ENCODE peak calls at places on chromosomes 5 and 9, in seven cellular contexts. K is mammary epithelial cell; X is spleen; I is effector memory CD4-positive, alpha-beta T cell; D is ovary; C is foreskin keratinocyte; E is hepatocyte. T is an unnamed sample.

GRCh38 chr9:86434039-86434726 is 80.0 kb upstream of the TUT7 start:
- DNase-seq in K (peak), X (no peak), I (no peak), D (peak), C (peak), E (peak), T (no peak)

GRCh38 chr5:152499816-152500575 is 94.9 kb upstream of the NMUR2 start:
- DNase-seq in K (no peak), X (no peak), I (no peak), D (no peak), C (no peak), E (no peak), T (no peak)

GRCh38 chr5:96297290-96297689 is 135.8 kb downstream of the PCSK1 start:
- DNase-seq in K (peak), X (no peak), I (no peak), D (no peak), C (no peak), E (peak), T (no peak)

GRCh38 chr9:101536351-101536750 is 2.7 kb downstream of the RNF20 start:
- DNase-seq in K (peak), X (no peak), I (no peak), D (no peak), C (peak), E (no peak), T (no peak)

GRCh38 chr5:179217356-179217755 is 127.9 kb downstream of the ADAMTS2 start:
- DNase-seq in K (no peak), X (no peak), I (no peak), D (no peak), C (no peak), E (no peak), T (no peak)

GRCh38 chr9:16100596-16101091 is 547.8 kb downstream of the CCDC171 start:
- DNase-seq in K (no peak), X (no peak), I (no peak), D (peak), C (no peak), E (peak), T (peak)

GRCh38 chr9:15132107-15132506 is 174.9 kb downstream of the TTC39B start:
- DNase-seq in K (no peak), X (no peak), I (no peak), D (no peak), C (no peak), E (no peak), T (no peak)

GRCh38 chr9:116032683-116033440 is 120.7 kb upstream of the PAPPA start:
- DNase-seq in K (no peak), X (no peak), I (no peak), D (no peak), C (no peak), E (no peak), T (no peak)

GRCh38 chr5:151696470-151697061 is 9.9 kb upstream of the SPARC start:
- DNase-seq in K (peak), X (no peak), I (no peak), D (peak), C (no peak), E (peak), T (no peak)

GRCh38 chr5:157076558-157076957 is 17.6 kb upstream of the HAVCR1 start:
- DNase-seq in K (no peak), X (no peak), I (no peak), D (no peak), C (peak), E (no peak), T (no peak)

GRCh38 chr5:42745426-42745825 is 11.2 kb upstream of the CCDC152 start:
- DNase-seq in K (no peak), X (no peak), I (no peak), D (no peak), C (no peak), E (no peak), T (peak)

GRCh38 chr9:121184463-121184862 is 17.2 kb downstream of the RAB14 start:
- DNase-seq in K (no peak), X (no peak), I (no peak), D (no peak), C (no peak), E (no peak), T (no peak)

GRCh38 chr9:121182437-121182836 is 19.2 kb downstream of the RAB14 start:
- DNase-seq in K (no peak), X (no peak), I (no peak), D (no peak), C (no peak), E (no peak), T (no peak)

GRCh38 chr9:121185178-121185745 is 16.4 kb downstream of the RAB14 start:
- DNase-seq in K (no peak), X (no peak), I (no peak), D (no peak), C (no peak), E (no peak), T (no peak)

GRCh38 chr9:121182976-121183375 is 18.7 kb downstream of the RAB14 start:
- DNase-seq in K (no peak), X (no peak), I (no peak), D (no peak), C (no peak), E (no peak), T (no peak)

DNA sequence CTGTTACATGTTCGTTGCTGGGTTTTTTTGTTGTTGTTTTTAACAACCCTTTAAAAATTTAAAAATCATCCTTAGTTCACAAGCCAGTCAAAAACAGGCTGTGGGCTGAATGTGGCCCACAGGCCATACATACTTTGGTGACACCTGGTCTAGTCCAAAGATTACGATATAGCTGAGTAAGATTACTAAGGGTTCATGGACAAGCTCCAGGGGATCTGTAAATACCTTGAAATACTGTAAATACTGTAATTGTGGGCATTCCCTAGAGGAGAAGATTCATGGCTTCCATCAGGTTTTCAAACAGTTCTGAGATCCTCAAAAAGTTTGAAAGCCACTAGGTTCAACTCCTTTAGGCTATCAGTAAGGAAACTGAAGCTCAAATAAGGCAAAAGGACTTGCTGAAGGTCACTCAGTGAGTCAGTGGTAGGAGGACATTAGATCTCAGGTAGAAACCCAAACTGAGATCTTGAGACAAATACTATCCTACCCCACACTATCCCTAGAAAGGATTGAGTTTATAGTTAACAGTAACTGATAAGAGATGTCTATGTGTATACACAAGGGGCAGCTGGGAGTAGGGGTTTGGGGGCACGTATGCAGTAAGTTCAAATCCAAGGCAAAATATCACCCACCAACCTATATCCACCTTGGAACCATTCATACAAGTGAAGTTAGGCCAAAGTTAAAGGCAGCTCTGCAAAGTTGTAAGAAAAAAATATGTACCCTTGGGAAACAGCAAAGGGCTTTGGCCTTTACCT is 17.8 kb downstream of the RAB14 start:
- DNase-seq in K (no peak), X (no peak), I (no peak), D (no peak), C (no peak), E (no peak), T (no peak)
- H3K27ac ChIP-seq in K (no peak), X (peak), I (no peak), D (no peak), C (no peak), E (peak), T (no peak)

GRCh38 chr5:124642148-124642547 is 104.3 kb downstream of the ZNF608 start:
- DNase-seq in K (no peak), X (no peak), I (no peak), D (no peak), C (no peak), E (no peak), T (no peak)

GRCh38 chr5:124643306-124643705 is 103.1 kb downstream of the ZNF608 start:
- DNase-seq in K (no peak), X (no peak), I (no peak), D (no peak), C (no peak), E (no peak), T (no peak)

GRCh38 chr5:124634820-124635323 is 111.6 kb downstream of the ZNF608 start:
- DNase-seq in K (peak), X (no peak), I (no peak), D (no peak), C (peak), E (no peak), T (no peak)

GRCh38 chr5:124641154-124641792 is 105.2 kb downstream of the ZNF608 start:
- DNase-seq in K (no peak), X (no peak), I (no peak), D (no peak), C (no peak), E (peak), T (peak)

GRCh38 chr5:124639095-124639665 is 107.3 kb downstream of the ZNF608 start:
- DNase-seq in K (no peak), X (no peak), I (no peak), D (no peak), C (no peak), E (no peak), T (no peak)
- H3K27ac ChIP-seq in K (no peak), X (no peak), I (no peak), D (no peak), C (no peak), E (no peak), T (no peak)

GRCh38 chr9:128913995-128914772 is 6.6 kb upstream of the PHYHD1 start:
- DNase-seq in K (no peak), X (no peak), I (no peak), D (no peak), C (no peak), E (no peak), T (no peak)
- H3K27ac ChIP-seq in K (no peak), X (peak), I (no peak), D (no peak), C (peak), E (no peak), T (peak)

GRCh38 chr5:173868096-173868879 is 19.9 kb upstream of the CPEB4 start:
- DNase-seq in K (no peak), X (no peak), I (no peak), D (no peak), C (no peak), E (no peak), T (no peak)

GRCh38 chr5:173873296-173873922 is 14.7 kb upstream of the CPEB4 start:
- DNase-seq in K (no peak), X (no peak), I (no peak), D (no peak), C (no peak), E (no peak), T (no peak)

GRCh38 chr5:173875189-173875588 is 13.0 kb upstream of the CPEB4 start:
- DNase-seq in K (no peak), X (no peak), I (no peak), D (no peak), C (no peak), E (no peak), T (no peak)

GRCh38 chr5:173869316-173869715 is 18.8 kb upstream of the CPEB4 start:
- DNase-seq in K (no peak), X (no peak), I (no peak), D (no peak), C (no peak), E (no peak), T (no peak)

DNA sequence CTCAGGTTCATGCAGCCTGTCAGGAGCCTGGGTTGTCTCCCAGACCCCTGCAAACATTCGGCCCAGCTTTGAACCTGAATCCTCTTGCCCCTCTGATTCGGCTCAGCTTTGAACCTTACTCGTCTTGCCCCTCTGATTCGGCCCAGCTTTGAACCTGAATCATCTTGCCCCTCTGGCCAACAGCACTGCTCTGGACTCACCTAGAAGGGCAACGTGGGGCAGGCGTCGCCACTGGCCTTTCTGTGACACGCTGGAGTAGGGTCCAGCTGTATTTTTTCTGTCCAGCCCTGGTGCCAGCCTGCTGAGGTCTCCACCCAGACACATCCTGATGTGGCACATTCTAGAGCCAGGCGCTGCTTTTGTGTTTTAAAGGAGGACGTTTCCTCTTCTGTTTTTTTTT is 15.3 kb upstream of the CPEB4 start:
- DNase-seq in K (no peak), X (no peak), I (no peak), D (no peak), C (no peak), E (no peak), T (no peak)
- H3K27ac ChIP-seq in K (no peak), X (peak), I (no peak), D (no peak), C (no peak), E (peak), T (no peak)